ENCODE peak calls at places on chromosomes 3 and 15, in ten cellular contexts. M is CD8-positive, alpha-beta memory T cell; D is SK-N-SH; F is endothelial cell of umbilical vein; O is effector memory CD4-positive, alpha-beta T cell; J is dorsolateral prefrontal cortex; S is heart left ventricle; R is neural progenitor cell; Y is A549; H is substantia nigra. L is an unnamed sample.

GRCh38 chr3:49805367-49805782 is 2.3 kb downstream of the INKA1 start:
- DNase-seq in Y (no peak), H (peak; percentile 58), J (peak; percentile 48), M (no peak), F (peak; percentile 93), O (no peak), S (peak; percentile 94), R (no peak), D (peak; percentile 55), L (no peak)

GRCh38 chr3:40615110-40615915 is 90.6 kb downstream of the ZNF621 start:
- DNase-seq in D (peak; percentile 63), Y (no peak), O (no peak), S (no peak), R (peak; percentile 92), M (no peak), J (no peak), H (no peak), F (no peak), L (peak; percentile 84)

GRCh38 chr15:68022061-68022460 is 32.1 kb upstream of the PIAS1 start:
- DNase-seq in O (no peak), F (no peak), J (no peak), D (no peak), S (peak; percentile 32), R (no peak), M (no peak), H (peak; percentile 30), Y (no peak), L (no peak)

GRCh38 chr15:33454996-33455395 is 144.2 kb downstream of the RYR3 start:
- DNase-seq in M (no peak), Y (no peak), R (no peak), J (no peak), H (no peak), F (no peak), O (no peak), D (no peak), S (no peak), L (no peak)

GRCh38 chr3:184262166-184262926 is 993 bp upstream of the CAMK2N2 start:
- DNase-seq in Y (no peak), S (no peak), D (peak; percentile 72), H (no peak), O (no peak), M (peak; percentile 30), R (peak; percentile 49), F (peak; percentile 20), J (no peak), L (peak; percentile 53)

GRCh38 chr3:151395806-151396205 is 11.3 kb upstream of the P2RY12 start:
- DNase-seq in H (no peak), R (no peak), S (no peak), Y (no peak), M (no peak), J (no peak), O (no peak), F (no peak), D (no peak), L (no peak)

GRCh38 chr15:30930422-30930821 is 26.7 kb downstream of the FAN1 start:
- DNase-seq in F (no peak), M (no peak), S (no peak), D (no peak), O (no peak), J (no peak), Y (no peak), R (no peak), H (no peak), L (no peak)

GRCh38 chr15:36926422-36926815 is 173.9 kb downstream of the MEIS2 start:
- DNase-seq in O (no peak), M (no peak), H (no peak), Y (no peak), J (no peak), R (no peak), D (no peak), S (no peak), F (no peak), L (no peak)

GRCh38 chr3:120642368-120642948 is 39.6 kb downstream of the HGD start:
- DNase-seq in D (no peak), S (no peak), H (no peak), J (no peak), F (peak; percentile 40), M (no peak), O (no peak), R (no peak), Y (peak; percentile 85), L (no peak)

GRCh38 chr3:152243301-152243711 is 25.4 kb upstream of the MBNL1 start:
- DNase-seq in H (no peak), F (no peak), S (no peak), Y (no peak), R (no peak), M (peak; percentile 47), O (no peak), J (no peak), D (no peak), L (no peak)

GRCh38 chr15:74781673-74782595 is at the start of gene CSK:
- DNase-seq in M (peak; percentile 83), J (no peak), F (peak; percentile 53), R (peak; percentile 90), D (peak; percentile 99), S (peak; percentile 89), Y (peak; percentile 67), O (peak; percentile 74), H (peak; percentile 51), L (peak; percentile 60)

GRCh38 chr15:38652998-38653397 is 88.4 kb upstream of the RASGRP1 start:
- DNase-seq in S (no peak), H (no peak), J (no peak), R (no peak), F (no peak), D (no peak), Y (no peak), O (peak; percentile 63), M (peak; percentile 92), L (peak; percentile 11)

GRCh38 chr3:126412841-126413692 is 18.4 kb downstream of the CFAP100 start:
- DNase-seq in Y (no peak), M (no peak), F (no peak), H (no peak), O (no peak), D (peak; percentile 3), R (no peak), S (no peak), J (no peak), L (no peak)

GRCh38 chr3:179454887-179455286 is 3.6 kb upstream of the GNB4 start:
- DNase-seq in D (no peak), S (no peak), O (no peak), F (no peak), Y (no peak), J (no peak), M (no peak), R (no peak), H (no peak), L (no peak)

GRCh38 chr3:13484861-13485590 is 4.9 kb downstream of the HDAC11 start:
- DNase-seq in F (no peak), J (no peak), M (peak; percentile 24), Y (peak; percentile 60), O (peak; percentile 10), R (no peak), D (peak; percentile 83), H (peak; percentile 26), S (peak; percentile 92), L (no peak)

GRCh38 chr15:63243776-63244175 is 33.6 kb upstream of the APH1B start:
- DNase-seq in Y (no peak), F (no peak), D (no peak), S (no peak), O (no peak), R (no peak), H (no peak), M (no peak), J (no peak), L (no peak)
- H3K27ac ChIP-seq in Y (no peak overlapping the region), F (peak overlapping the region; percentile 90), D (no peak overlapping the region), S (peak overlapping the region; percentile 48), O (no peak overlapping the region), R (peak overlapping the region; percentile 26), H (no peak overlapping the region), M (no peak overlapping the region), J (no peak overlapping the region), L (no peak overlapping the region)

DNA sequence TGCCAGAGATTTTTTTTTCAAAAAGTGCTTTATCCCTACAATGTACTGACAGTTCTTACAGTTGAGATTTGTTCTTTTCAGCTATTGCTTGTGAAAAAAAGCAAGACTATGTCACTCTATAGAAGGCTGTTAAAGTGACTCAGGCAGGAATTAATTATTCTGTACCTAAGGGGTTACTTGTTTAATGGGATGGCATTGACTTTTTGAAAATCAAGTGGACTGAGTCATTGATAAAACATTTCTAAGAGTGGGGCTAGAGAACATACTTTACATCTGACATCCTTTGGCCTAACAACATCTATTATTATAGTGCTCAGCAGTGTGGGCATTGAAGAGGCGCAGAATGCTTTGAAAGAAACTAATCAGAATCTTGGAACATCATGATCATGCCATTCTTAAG is 34.3 kb downstream of the INTS14 start:
- DNase-seq in S (no peak), F (peak; percentile 70), M (no peak), H (no peak), D (no peak), R (no peak), Y (no peak), O (no peak), J (no peak), L (no peak)
- H3K27ac ChIP-seq in S (no peak overlapping the region), F (peak overlapping the region; percentile 43), M (no peak overlapping the region), H (no peak overlapping the region), D (peak overlapping the region; percentile 47), R (no peak overlapping the region), Y (no peak overlapping the region), O (no peak overlapping the region), J (no peak overlapping the region), L (no peak overlapping the region)

GRCh38 chr3:33722626-33723370 is 4.7 kb upstream of the CLASP2 start:
- DNase-seq in F (peak; percentile 73), R (no peak), J (no peak), M (no peak), D (no peak), S (no peak), H (no peak), O (no peak), Y (no peak), L (no peak)
- H3K27ac ChIP-seq in F (no peak overlapping the region), R (no peak overlapping the region), J (no peak overlapping the region), M (no peak overlapping the region), D (peak overlapping the region; percentile 53), S (peak overlapping the region; percentile 5), H (no peak overlapping the region), O (no peak overlapping the region), Y (no peak overlapping the region), L (no peak overlapping the region)

GRCh38 chr3:69121950-69122349 is 445 bp downstream of the LMOD3 start:
- DNase-seq in O (no peak), R (no peak), H (no peak), Y (no peak), J (no peak), S (no peak), D (no peak), M (no peak), F (peak; percentile 72), L (no peak)

GRCh38 chr3:69119681-69120080 is 2.7 kb downstream of the LMOD3 start:
- DNase-seq in M (no peak), O (no peak), F (no peak), Y (no peak), H (no peak), R (no peak), D (no peak), J (no peak), S (no peak), L (no peak)

GRCh38 chr3:69120879-69121464 is 1.4 kb downstream of the LMOD3 start:
- DNase-seq in D (peak; percentile 37), R (peak; percentile 74), H (peak; percentile 43), O (peak; percentile 69), Y (peak; percentile 85), J (peak; percentile 47), F (peak; percentile 86), M (peak; percentile 68), S (peak; percentile 41), L (peak; percentile 79)

GRCh38 chr3:69122398-69122797 is at the start of gene LMOD3:
- DNase-seq in F (no peak), D (no peak), R (no peak), M (no peak), O (no peak), S (peak; percentile 57), H (no peak), Y (no peak), J (no peak), L (no peak)

GRCh38 chr3:69121513-69121912 is 882 bp downstream of the LMOD3 start:
- DNase-seq in F (no peak), S (no peak), J (no peak), D (no peak), Y (no peak), M (no peak), O (no peak), R (no peak), H (no peak), L (no peak)
- H3K27ac ChIP-seq in F (no peak overlapping the region), S (peak overlapping the region; percentile 89), J (no peak overlapping the region), D (no peak overlapping the region), Y (no peak overlapping the region), M (no peak overlapping the region), O (no peak overlapping the region), R (no peak overlapping the region), H (peak overlapping the region; percentile 3), L (no peak overlapping the region)

L was measured in WERI-Rb-1.